ENCODE peak calls at places on chromosomes 3 and 15, in four cellular contexts. T is K562, D is HepG2, A is GM12878. W is an unnamed sample.

GRCh38 chr15:40471778-40472130 is 970 bp downstream of the CHST14 start:
- DNase-seq in A (no peak), T (no peak), D (peak; percentile 32), W (no peak)

GRCh38 chr15:88909956-88910831 is 3.0 kb downstream of the MFGE8 start:
- DNase-seq in D (no peak), A (no peak), T (no peak), W (no peak)

GRCh38 chr3:156608601-156609000 is 53.7 kb upstream of the SSR3 start:
- DNase-seq in D (no peak), A (no peak), T (no peak), W (no peak)

GRCh38 chr15:73941044-73941443 is 14.8 kb downstream of the LOXL1 start:
- DNase-seq in D (no peak), A (no peak), T (no peak), W (no peak)

GRCh38 chr15:40050788-40051615 is 12.0 kb upstream of the SRP14 start:
- DNase-seq in D (no peak), T (peak; percentile 15), A (no peak), W (no peak)

GRCh38 chr3:102224171-102224570 is 210.6 kb upstream of the ZPLD1 start:
- DNase-seq in T (no peak), A (no peak), D (peak; percentile 12), W (no peak)

GRCh38 chr3:169661567-169662214 is 1.8 kb downstream of the MECOM start:
- DNase-seq in T (no peak), A (no peak), D (no peak), W (peak; percentile 56)

GRCh38 chr3:3802021-3802420 is 2.8 kb downstream of the LRRN1 start:
- DNase-seq in D (no peak), T (no peak), A (no peak), W (no peak)

GRCh38 chr15:63379492-63380150 is 2.0 kb downstream of the CA12 start:
- DNase-seq in D (no peak), T (no peak), A (no peak), W (no peak)

GRCh38 chr3:61181874-61182273 is 69.4 kb downstream of the FHIT start:
- DNase-seq in T (no peak), A (peak; percentile 64), D (peak; percentile 52), W (peak; percentile 32)

GRCh38 chr3:110589381-110589780 is 482.2 kb upstream of the NECTIN3 start:
- DNase-seq in T (no peak), A (no peak), D (no peak), W (no peak)

GRCh38 chr3:30333903-30334302 is 272.5 kb upstream of the TGFBR2 start:
- DNase-seq in A (no peak), T (no peak), D (no peak), W (no peak)

GRCh38 chr3:111681705-111682426 is 86.7 kb upstream of the ZBED2 start:
- DNase-seq in D (peak; percentile 59), T (no peak), A (no peak), W (no peak)

GRCh38 chr3:152388631-152389030 is 119.9 kb downstream of the MBNL1 start:
- DNase-seq in D (no peak), T (no peak), A (no peak), W (no peak)

GRCh38 chr3:51580418-51580817 is 41.9 kb downstream of the RAD54L2 start:
- DNase-seq in D (no peak), T (no peak), A (no peak), W (no peak)

GRCh38 chr3:170499562-170500156 is 81.0 kb downstream of the CLDN11 start:
- DNase-seq in D (peak; percentile 79), A (no peak), T (peak; percentile 64), W (peak; percentile 60)

GRCh38 chr15:74179983-74180688 is 6.6 kb downstream of the ISLR start:
- DNase-seq in D (no peak), T (no peak), A (no peak), W (no peak)

GRCh38 chr3:109112946-109113345 is 5.0 kb downstream of the MORC1 start:
- DNase-seq in T (no peak), D (no peak), A (no peak), W (no peak)

GRCh38 chr3:193640728-193641127 is 47.7 kb downstream of the OPA1 start:
- DNase-seq in T (no peak), D (no peak), A (no peak), W (no peak)

GRCh38 chr15:39447881-39448280 is 133.0 kb upstream of the THBS1 start:
- DNase-seq in D (no peak), T (no peak), A (no peak), W (no peak)

GRCh38 chr15:55942332-55942731 is 51.1 kb downstream of the NEDD4 start:
- DNase-seq in A (no peak), T (no peak), D (no peak), W (no peak)

GRCh38 chr3:70053293-70053692 is 53.8 kb downstream of the SAMMSON start:
- DNase-seq in A (no peak), T (no peak), D (no peak), W (no peak)

GRCh38 chr3:23202203-23202920 is 765 bp upstream of the UBE2E2 start:
- DNase-seq in T (peak; percentile 10), A (no peak), D (no peak), W (peak; percentile 9)

GRCh38 chr3:107767897-107768605 is 245.3 kb downstream of the BBX start:
- DNase-seq in T (no peak), A (no peak), D (no peak), W (no peak)

GRCh38 chr3:81931265-81931664 is 169.8 kb upstream of the GBE1 start:
- DNase-seq in A (no peak), T (no peak), D (no peak), W (no peak)

GRCh38 chr3:196726788-196727675 is 12.6 kb upstream of the PAK2 start:
- DNase-seq in T (peak; percentile 11), A (no peak), D (no peak), W (no peak)

GRCh38 chr15:61812476-61812875 is 247.8 kb downstream of the VPS13C start:
- DNase-seq in D (no peak), T (no peak), A (no peak), W (no peak)

GRCh38 chr15:81184188-81184587 is 12.5 kb upstream of the IL16 start:
- DNase-seq in D (no peak), T (no peak), A (no peak), W (no peak)

GRCh38 chr3:41002104-41002503 is 197.2 kb upstream of the CTNNB1 start:
- DNase-seq in D (no peak), A (no peak), T (no peak), W (no peak)

GRCh38 chr3:151362798-151363197 is 21.8 kb downstream of the P2RY12 start:
- DNase-seq in T (no peak), D (no peak), A (no peak), W (no peak)

GRCh38 chr3:43086460-43087165 is 19.3 kb downstream of the POMGNT2 start:
- DNase-seq in T (no peak), D (no peak), A (no peak), W (no peak)

GRCh38 chr3:180199396-180199795 is 162.7 kb upstream of the PEX5L start:
- DNase-seq in T (no peak), D (no peak), A (no peak), W (no peak)

GRCh38 chr3:106610362-106610997 is 741.7 kb upstream of the CBLB start:
- DNase-seq in T (no peak), D (no peak), A (no peak), W (no peak)

GRCh38 chr3:140629351-140630137 is 48.3 kb upstream of the TRIM42 start:
- DNase-seq in T (no peak), A (no peak), D (peak; percentile 17), W (no peak)

GRCh38 chr3:114218578-114219185 is 18.7 kb downstream of the ZNF80 start:
- DNase-seq in A (no peak), T (no peak), D (no peak), W (no peak)

GRCh38 chr15:47461560-47462175 is 255.6 kb upstream of the SEMA6D start:
- DNase-seq in T (no peak), D (no peak), A (no peak), W (no peak)

GRCh38 chr15:49831206-49831965 is 210.5 kb downstream of the DTWD1 start:
- DNase-seq in T (no peak), A (no peak), D (no peak), W (no peak)

GRCh38 chr3:12190221-12190807 is 31.6 kb upstream of the TIMP4 start:
- DNase-seq in D (no peak), A (no peak), T (no peak), W (no peak)

GRCh38 chr3:9231006-9231405 is 18.4 kb downstream of the SRGAP3 start:
- DNase-seq in D (no peak), A (no peak), T (no peak), W (no peak)

DNA sequence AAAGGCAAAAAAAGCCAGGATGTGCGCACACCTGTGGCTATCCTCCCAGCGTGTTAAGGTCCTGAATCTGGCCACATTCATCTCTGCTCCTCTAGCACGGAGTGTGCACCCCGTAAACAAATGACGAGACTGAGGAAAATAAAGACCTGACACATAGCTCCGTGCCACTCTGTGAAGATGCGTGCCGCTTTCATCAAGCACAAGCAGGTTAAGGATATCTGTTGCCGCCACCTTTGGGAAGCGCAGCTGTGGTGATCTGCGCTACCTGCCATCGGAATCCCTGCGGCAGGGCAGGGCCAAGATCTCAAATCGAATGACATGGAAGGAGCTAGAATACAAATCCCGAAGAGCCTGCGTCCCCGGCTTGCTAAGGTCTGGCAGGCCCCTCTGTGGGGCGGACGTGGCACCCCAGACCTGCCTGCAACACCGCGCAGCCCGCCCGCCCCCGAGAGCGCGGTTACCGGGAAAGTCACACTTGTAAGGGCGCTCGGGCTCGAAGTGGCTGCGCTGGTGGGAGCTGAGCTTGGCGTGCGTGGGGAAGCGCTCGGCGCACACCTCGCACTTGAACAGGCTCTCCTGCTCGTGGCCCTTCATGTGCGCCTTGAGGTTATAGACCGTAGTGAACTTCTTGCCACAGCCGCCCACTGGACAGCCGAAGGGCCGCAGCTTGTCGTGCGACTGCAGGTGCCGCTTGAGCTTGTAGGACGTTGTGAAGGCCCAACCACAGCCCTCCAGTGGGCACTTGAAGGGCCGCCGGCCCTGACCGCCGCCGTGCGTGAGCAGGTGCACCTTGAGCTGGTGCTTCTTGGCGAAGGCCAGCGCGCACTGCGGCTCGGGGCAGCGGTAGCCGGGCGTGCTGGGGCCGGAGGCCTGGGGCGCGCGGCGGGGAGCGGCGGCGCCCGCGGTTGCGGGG is 937 bp downstream of the ZXDC start:
- DNase-seq in A (no peak), D (no peak), T (peak; percentile 52), W (peak; percentile 27)
- TF ChIP-seq TARDBP in A (no peak), D (no peak), T (no peak), W (no peak)

DNA sequence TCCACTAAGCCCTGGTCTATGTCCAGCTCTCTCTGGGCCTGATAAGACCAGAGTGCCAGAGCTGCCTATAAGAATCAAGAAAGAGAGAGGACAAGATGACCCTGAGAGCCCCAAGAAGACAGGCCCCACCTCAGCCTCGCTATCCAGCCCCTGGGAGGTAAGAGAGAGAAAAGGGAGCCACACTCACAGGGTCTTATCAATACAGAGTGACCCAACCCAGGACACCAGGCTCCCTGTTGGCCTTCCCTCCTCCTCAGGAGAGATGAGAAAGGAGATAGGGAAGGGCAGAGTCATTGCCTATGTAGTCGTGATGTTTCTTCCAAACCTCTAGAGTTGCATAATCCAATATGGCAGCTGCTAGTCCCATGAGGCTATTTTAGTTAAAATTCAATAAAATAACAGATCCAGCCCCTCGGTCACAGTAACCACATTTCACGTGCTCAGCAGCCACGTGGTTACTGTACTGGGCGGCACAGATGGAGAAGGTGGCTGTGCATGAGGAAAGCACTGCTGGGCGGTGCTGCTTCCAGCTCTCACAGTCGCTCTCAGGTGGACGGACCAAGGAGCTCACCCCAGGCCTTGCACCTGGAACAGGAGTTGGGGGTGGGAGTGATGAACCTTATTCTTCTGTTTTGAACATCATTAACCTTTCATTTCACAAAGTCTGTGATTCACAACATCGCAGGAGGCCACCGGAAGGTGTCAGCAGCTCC is 525.8 kb downstream of the SHQ1 start:
- DNase-seq in T (peak; percentile 71), D (no peak), A (no peak), W (no peak)
- TF ChIP-seq TARDBP in T (no peak), D (no peak), A (no peak), W (no peak)

GRCh38 chr3:184158394-184158793 is 3.2 kb downstream of the DVL3 start:
- DNase-seq in A (no peak), T (no peak), D (no peak), W (no peak)
- TF ChIP-seq TARDBP in A (no peak), T (no peak), D (no peak), W (no peak)

GRCh38 chr15:42314818-42315217 is 41.6 kb upstream of the TMEM87A start:
- DNase-seq in A (no peak), T (no peak), D (peak; percentile 49), W (no peak)
- TF ChIP-seq TARDBP in A (no peak), T (no peak), D (no peak), W (no peak)

W was measured in HEK293T.